ENCODE peak calls at places on chromosomes 2 and 18, in ten cellular contexts. One of them, this sample, is unnamed.

GRCh38 chr18:42392416-42392815 is 437.4 kb downstream of the PIK3C3 start:
- DNase-seq in HCT116: no peak
- DNase-seq in transverse colon: no peak
- DNase-seq in cardiac muscle cell: no peak
- DNase-seq in mesendoderm: no peak
- DNase-seq in CD4-positive, CD25-positive, alpha-beta regulatory T cell: no peak
- DNase-seq in naive thymus-derived CD4-positive, alpha-beta T cell: no peak
- DNase-seq in stomach: no peak
- DNase-seq in GM23338: no peak
- DNase-seq in thoracic aorta: no peak
- DNase-seq in this sample: no peak

GRCh38 chr2:227576812-227577211 is 21.9 kb upstream of the SCYGR2 start:
- DNase-seq in HCT116: no peak
- DNase-seq in transverse colon: no peak
- DNase-seq in cardiac muscle cell: no peak
- DNase-seq in mesendoderm: no peak
- DNase-seq in CD4-positive, CD25-positive, alpha-beta regulatory T cell: no peak
- DNase-seq in naive thymus-derived CD4-positive, alpha-beta T cell: no peak
- DNase-seq in stomach: no peak
- DNase-seq in GM23338: no peak
- DNase-seq in thoracic aorta: no peak
- DNase-seq in this sample: no peak

GRCh38 chr2:99112617-99113016 is 28.9 kb upstream of the C2orf15 start:
- DNase-seq in HCT116: no peak
- DNase-seq in transverse colon: no peak
- DNase-seq in cardiac muscle cell: no peak
- DNase-seq in mesendoderm: no peak
- DNase-seq in CD4-positive, CD25-positive, alpha-beta regulatory T cell: no peak
- DNase-seq in naive thymus-derived CD4-positive, alpha-beta T cell: no peak
- DNase-seq in stomach: no peak
- DNase-seq in GM23338: no peak
- DNase-seq in thoracic aorta: no peak
- DNase-seq in this sample: no peak

GRCh38 chr2:27123302-27124150 is at the start of gene ABHD1:
- DNase-seq in HCT116: no peak
- DNase-seq in transverse colon: peak; percentile 77
- DNase-seq in cardiac muscle cell: peak; percentile 22
- DNase-seq in mesendoderm: no peak
- DNase-seq in CD4-positive, CD25-positive, alpha-beta regulatory T cell: peak; percentile 60
- DNase-seq in naive thymus-derived CD4-positive, alpha-beta T cell: peak; percentile 37
- DNase-seq in stomach: peak; percentile 69
- DNase-seq in GM23338: peak; percentile 69
- DNase-seq in thoracic aorta: no peak
- DNase-seq in this sample: peak; percentile 57

GRCh38 chr2:67215214-67215613 is 181.9 kb upstream of the ETAA1 start:
- DNase-seq in HCT116: no peak
- DNase-seq in transverse colon: peak; percentile 26
- DNase-seq in cardiac muscle cell: peak; percentile 83
- DNase-seq in mesendoderm: peak; percentile 94
- DNase-seq in CD4-positive, CD25-positive, alpha-beta regulatory T cell: no peak
- DNase-seq in naive thymus-derived CD4-positive, alpha-beta T cell: no peak
- DNase-seq in stomach: peak; percentile 52
- DNase-seq in GM23338: peak; percentile 85
- DNase-seq in thoracic aorta: no peak
- DNase-seq in this sample: peak; percentile 64

GRCh38 chr2:8300216-8300615 is 381.6 kb upstream of the ID2 start:
- DNase-seq in HCT116: no peak
- DNase-seq in transverse colon: no peak
- DNase-seq in cardiac muscle cell: no peak
- DNase-seq in mesendoderm: no peak
- DNase-seq in CD4-positive, CD25-positive, alpha-beta regulatory T cell: no peak
- DNase-seq in naive thymus-derived CD4-positive, alpha-beta T cell: no peak
- DNase-seq in stomach: no peak
- DNase-seq in GM23338: no peak
- DNase-seq in thoracic aorta: no peak
- DNase-seq in this sample: no peak

GRCh38 chr2:46363535-46364170 is 66.4 kb downstream of the EPAS1 start:
- DNase-seq in HCT116: no peak
- DNase-seq in transverse colon: no peak
- DNase-seq in cardiac muscle cell: peak; percentile 78
- DNase-seq in mesendoderm: no peak
- DNase-seq in CD4-positive, CD25-positive, alpha-beta regulatory T cell: no peak
- DNase-seq in naive thymus-derived CD4-positive, alpha-beta T cell: no peak
- DNase-seq in stomach: no peak
- DNase-seq in GM23338: no peak
- DNase-seq in thoracic aorta: no peak
- DNase-seq in this sample: no peak

GRCh38 chr2:147521936-147522335 is 322.9 kb upstream of the ACVR2A start:
- DNase-seq in HCT116: no peak
- DNase-seq in transverse colon: no peak
- DNase-seq in cardiac muscle cell: no peak
- DNase-seq in mesendoderm: no peak
- DNase-seq in CD4-positive, CD25-positive, alpha-beta regulatory T cell: no peak
- DNase-seq in naive thymus-derived CD4-positive, alpha-beta T cell: no peak
- DNase-seq in stomach: no peak
- DNase-seq in GM23338: no peak
- DNase-seq in thoracic aorta: no peak
- DNase-seq in this sample: no peak

GRCh38 chr2:98867539-98868309 is 68.3 kb downstream of the CRACDL start:
- DNase-seq in HCT116: no peak
- DNase-seq in transverse colon: no peak
- DNase-seq in cardiac muscle cell: no peak
- DNase-seq in mesendoderm: no peak
- DNase-seq in CD4-positive, CD25-positive, alpha-beta regulatory T cell: no peak
- DNase-seq in naive thymus-derived CD4-positive, alpha-beta T cell: no peak
- DNase-seq in stomach: no peak
- DNase-seq in GM23338: no peak
- DNase-seq in thoracic aorta: no peak
- DNase-seq in this sample: no peak

GRCh38 chr2:102336502-102336945 is 19.1 kb upstream of the IL18R1 start:
- DNase-seq in HCT116: no peak
- DNase-seq in transverse colon: no peak
- DNase-seq in cardiac muscle cell: peak; percentile 95
- DNase-seq in mesendoderm: no peak
- DNase-seq in CD4-positive, CD25-positive, alpha-beta regulatory T cell: no peak
- DNase-seq in naive thymus-derived CD4-positive, alpha-beta T cell: no peak
- DNase-seq in stomach: no peak
- DNase-seq in GM23338: no peak
- DNase-seq in thoracic aorta: no peak
- DNase-seq in this sample: no peak

GRCh38 chr18:42045346-42045745 is 90.3 kb downstream of the PIK3C3 start:
- DNase-seq in HCT116: no peak
- DNase-seq in transverse colon: no peak
- DNase-seq in cardiac muscle cell: peak; percentile 8
- DNase-seq in mesendoderm: no peak
- DNase-seq in CD4-positive, CD25-positive, alpha-beta regulatory T cell: no peak
- DNase-seq in naive thymus-derived CD4-positive, alpha-beta T cell: no peak
- DNase-seq in stomach: no peak
- DNase-seq in GM23338: no peak
- DNase-seq in thoracic aorta: no peak
- DNase-seq in this sample: no peak

GRCh38 chr2:177989029-177989885 is 83.3 kb downstream of the PDE11A start:
- DNase-seq in HCT116: no peak
- DNase-seq in transverse colon: no peak
- DNase-seq in cardiac muscle cell: no peak
- DNase-seq in mesendoderm: no peak
- DNase-seq in CD4-positive, CD25-positive, alpha-beta regulatory T cell: no peak
- DNase-seq in naive thymus-derived CD4-positive, alpha-beta T cell: no peak
- DNase-seq in stomach: no peak
- DNase-seq in GM23338: no peak
- DNase-seq in thoracic aorta: no peak
- DNase-seq in this sample: no peak

GRCh38 chr2:10252651-10253050 is 50.1 kb upstream of the HPCAL1 start:
- DNase-seq in HCT116: no peak
- DNase-seq in transverse colon: no peak
- DNase-seq in cardiac muscle cell: no peak
- DNase-seq in mesendoderm: peak; percentile 57
- DNase-seq in CD4-positive, CD25-positive, alpha-beta regulatory T cell: no peak
- DNase-seq in naive thymus-derived CD4-positive, alpha-beta T cell: no peak
- DNase-seq in stomach: no peak
- DNase-seq in GM23338: no peak
- DNase-seq in thoracic aorta: no peak
- DNase-seq in this sample: no peak

DNA sequence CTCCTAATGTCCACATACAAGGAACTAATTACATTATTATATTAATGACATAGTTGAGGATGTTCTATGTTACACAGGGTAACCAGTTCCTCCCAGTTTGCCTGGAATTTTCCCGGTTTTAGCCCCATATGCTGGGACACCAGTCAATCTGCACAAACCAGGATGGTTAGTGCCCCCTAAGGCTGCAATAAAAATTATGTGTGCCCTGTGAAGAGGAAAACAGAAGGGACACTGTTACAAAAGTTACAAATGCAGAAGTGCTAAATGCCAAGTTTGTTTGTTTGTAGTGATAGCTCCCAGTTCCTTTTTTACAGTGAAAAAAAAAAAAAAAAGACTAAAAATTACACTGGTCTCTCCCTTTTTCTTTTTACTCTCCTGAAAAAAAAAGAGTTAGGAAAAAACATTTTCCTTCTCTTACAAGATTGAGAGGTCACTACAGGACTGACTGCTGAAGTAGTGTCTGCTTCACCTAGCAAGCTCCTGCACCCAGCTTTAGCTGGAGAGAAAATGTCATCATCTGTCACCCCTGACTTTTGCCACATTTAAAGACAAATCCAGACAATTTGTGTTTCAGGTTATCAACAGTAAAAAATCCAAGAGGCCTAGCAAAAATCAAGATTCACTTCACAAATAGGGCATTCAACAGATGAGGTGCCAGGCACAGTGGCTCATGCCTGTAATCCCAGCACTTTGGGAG is 3.2 kb downstream of the ANKRD44 start:
- DNase-seq in HCT116: no peak
- DNase-seq in transverse colon: no peak
- DNase-seq in cardiac muscle cell: no peak
- DNase-seq in mesendoderm: no peak
- DNase-seq in CD4-positive, CD25-positive, alpha-beta regulatory T cell: no peak
- DNase-seq in naive thymus-derived CD4-positive, alpha-beta T cell: no peak
- DNase-seq in stomach: no peak
- DNase-seq in GM23338: no peak
- DNase-seq in thoracic aorta: no peak
- DNase-seq in this sample: no peak
- H3K4me1 ChIP-seq in HCT116: peaks cover 16% of the 10 kb centered on the region
- H3K4me1 ChIP-seq in transverse colon: peaks cover 9% of the 10 kb centered on the region
- H3K4me1 ChIP-seq in cardiac muscle cell: no peaks in the 10 kb centered on the region
- H3K4me1 ChIP-seq in mesendoderm: no peaks in the 10 kb centered on the region
- H3K4me1 ChIP-seq in CD4-positive, CD25-positive, alpha-beta regulatory T cell: peaks cover 76% of the 10 kb centered on the region
- H3K4me1 ChIP-seq in naive thymus-derived CD4-positive, alpha-beta T cell: peaks cover 65% of the 10 kb centered on the region
- H3K4me1 ChIP-seq in stomach: peaks cover 77% of the 10 kb centered on the region
- H3K4me1 ChIP-seq in GM23338: peaks cover 13% of the 10 kb centered on the region
- H3K4me1 ChIP-seq in thoracic aorta: peaks cover 21% of the 10 kb centered on the region
- H3K4me1 ChIP-seq in this sample: peaks cover 8% of the 10 kb centered on the region

DNA sequence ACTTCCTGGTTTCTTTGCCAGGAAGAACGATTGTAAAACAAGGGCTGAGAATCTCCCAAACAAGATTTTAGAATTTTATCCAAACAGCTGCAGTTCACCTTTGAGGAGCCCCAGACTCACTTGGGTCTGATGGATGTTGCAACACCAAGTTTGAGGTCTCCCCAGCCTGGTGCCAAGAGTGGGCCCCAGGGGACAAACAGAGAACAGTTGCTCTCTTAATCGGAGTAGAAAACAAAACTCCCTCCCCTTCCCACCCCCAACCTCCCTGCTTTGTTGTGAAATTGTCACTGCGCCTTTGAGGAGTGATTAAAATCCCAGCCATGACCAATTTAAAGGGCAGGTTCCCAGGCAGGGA is 141.1 kb downstream of the BCL2 start:
- DNase-seq in HCT116: no peak
- DNase-seq in transverse colon: peak; percentile 55
- DNase-seq in cardiac muscle cell: peak; percentile 76
- DNase-seq in mesendoderm: no peak
- DNase-seq in CD4-positive, CD25-positive, alpha-beta regulatory T cell: no peak
- DNase-seq in naive thymus-derived CD4-positive, alpha-beta T cell: no peak
- DNase-seq in stomach: no peak
- DNase-seq in GM23338: no peak
- DNase-seq in thoracic aorta: no peak
- DNase-seq in this sample: no peak
- H3K4me1 ChIP-seq in HCT116: no peaks in the 10 kb centered on the region
- H3K4me1 ChIP-seq in transverse colon: peaks cover 48% of the 10 kb centered on the region
- H3K4me1 ChIP-seq in cardiac muscle cell: no peaks in the 10 kb centered on the region
- H3K4me1 ChIP-seq in mesendoderm: no peaks in the 10 kb centered on the region
- H3K4me1 ChIP-seq in CD4-positive, CD25-positive, alpha-beta regulatory T cell: peaks cover 32% of the 10 kb centered on the region
- H3K4me1 ChIP-seq in naive thymus-derived CD4-positive, alpha-beta T cell: peaks cover 3% of the 10 kb centered on the region
- H3K4me1 ChIP-seq in stomach: peaks cover 54% of the 10 kb centered on the region
- H3K4me1 ChIP-seq in GM23338: peaks cover 12% of the 10 kb centered on the region
- H3K4me1 ChIP-seq in thoracic aorta: peaks cover 12% of the 10 kb centered on the region
- H3K4me1 ChIP-seq in this sample: peaks cover 4% of the 10 kb centered on the region

DNA sequence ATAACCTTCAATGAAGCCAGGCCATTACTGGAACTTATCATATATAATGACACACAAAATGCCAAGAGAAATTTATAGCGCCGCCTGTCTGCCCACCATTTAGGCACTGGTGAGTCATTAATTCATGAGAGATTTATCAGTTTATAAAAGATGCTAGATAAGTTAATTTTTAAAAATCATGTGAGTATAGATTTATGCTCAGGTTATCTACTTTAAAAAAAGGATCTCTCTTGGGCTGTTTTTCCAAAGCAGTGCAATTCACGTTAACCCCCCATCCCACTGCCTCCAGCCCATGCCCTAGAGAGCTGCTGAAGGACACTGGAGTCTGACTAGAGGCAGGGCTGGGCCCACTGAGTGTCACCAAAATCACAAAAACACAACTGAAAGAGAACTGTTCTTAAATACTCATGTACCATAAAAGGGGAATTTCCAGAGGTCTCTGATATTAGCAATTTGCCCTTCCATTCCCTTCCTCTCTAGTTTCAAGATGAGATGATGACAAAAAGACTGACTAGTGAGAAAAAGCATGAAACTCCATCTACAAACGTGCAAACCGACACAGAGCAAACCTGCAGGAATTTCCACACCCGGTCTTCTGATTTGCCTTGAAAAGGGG is 160.8 kb downstream of the BCL2 start:
- DNase-seq in HCT116: no peak
- DNase-seq in transverse colon: no peak
- DNase-seq in cardiac muscle cell: no peak
- DNase-seq in mesendoderm: no peak
- DNase-seq in CD4-positive, CD25-positive, alpha-beta regulatory T cell: no peak
- DNase-seq in naive thymus-derived CD4-positive, alpha-beta T cell: no peak
- DNase-seq in stomach: no peak
- DNase-seq in GM23338: no peak
- DNase-seq in thoracic aorta: no peak
- DNase-seq in this sample: no peak
- H3K4me1 ChIP-seq in HCT116: peaks cover 23% of the 10 kb centered on the region
- H3K4me1 ChIP-seq in transverse colon: peaks cover 35% of the 10 kb centered on the region
- H3K4me1 ChIP-seq in cardiac muscle cell: peaks cover 20% of the 10 kb centered on the region
- H3K4me1 ChIP-seq in mesendoderm: no peaks in the 10 kb centered on the region
- H3K4me1 ChIP-seq in CD4-positive, CD25-positive, alpha-beta regulatory T cell: peaks cover 99% of the 10 kb centered on the region
- H3K4me1 ChIP-seq in naive thymus-derived CD4-positive, alpha-beta T cell: peaks cover 90% of the 10 kb centered on the region
- H3K4me1 ChIP-seq in stomach: peaks cover 43% of the 10 kb centered on the region
- H3K4me1 ChIP-seq in GM23338: peaks cover 5% of the 10 kb centered on the region
- H3K4me1 ChIP-seq in thoracic aorta: peaks cover 49% of the 10 kb centered on the region
- H3K4me1 ChIP-seq in this sample: no peaks in the 10 kb centered on the region

GRCh38 chr2:233079473-233079877 is 19.3 kb downstream of the INPP5D start:
- DNase-seq in HCT116: no peak
- DNase-seq in transverse colon: peak; percentile 56
- DNase-seq in cardiac muscle cell: no peak
- DNase-seq in mesendoderm: no peak
- DNase-seq in CD4-positive, CD25-positive, alpha-beta regulatory T cell: peak; percentile 45
- DNase-seq in naive thymus-derived CD4-positive, alpha-beta T cell: no peak
- DNase-seq in stomach: no peak
- DNase-seq in GM23338: no peak
- DNase-seq in thoracic aorta: no peak
- DNase-seq in this sample: no peak
- H3K4me1 ChIP-seq in HCT116: no peaks in the 10 kb centered on the region
- H3K4me1 ChIP-seq in transverse colon: peaks cover 19% of the 10 kb centered on the region
- H3K4me1 ChIP-seq in cardiac muscle cell: peaks cover 4% of the 10 kb centered on the region
- H3K4me1 ChIP-seq in mesendoderm: peaks cover 2% of the 10 kb centered on the region
- H3K4me1 ChIP-seq in CD4-positive, CD25-positive, alpha-beta regulatory T cell: peaks cover 100% of the 10 kb centered on the region
- H3K4me1 ChIP-seq in naive thymus-derived CD4-positive, alpha-beta T cell: peaks cover 98% of the 10 kb centered on the region
- H3K4me1 ChIP-seq in stomach: peaks cover 85% of the 10 kb centered on the region
- H3K4me1 ChIP-seq in GM23338: peaks cover 7% of the 10 kb centered on the region
- H3K4me1 ChIP-seq in thoracic aorta: peaks cover 21% of the 10 kb centered on the region
- H3K4me1 ChIP-seq in this sample: no peaks in the 10 kb centered on the region